ENCODE peak calls at places on chromosomes 1 and 21, in five cellular contexts. O, N, Z, W and B are unnamed samples.

GRCh38 chr1:41811051-41811795 is 107.5 kb downstream of the HIVEP3 start:
- DNase-seq in O (no peak), N (no peak), Z (no peak), W (no peak), B (no peak)

GRCh38 chr1:202282596-202283283 is 59.0 kb downstream of the UBE2T start:
- DNase-seq in O (no peak), N (no peak), Z (no peak), W (no peak), B (no peak)

GRCh38 chr1:31571340-31572295 is 4.7 kb upstream of the TINAGL1 start:
- DNase-seq in O (no peak), N (no peak), Z (peak; percentile 27), W (no peak), B (no peak)

GRCh38 chr1:228034954-228035837 is 28.4 kb downstream of the WNT3A start:
- DNase-seq in O (no peak), N (no peak), Z (no peak), W (no peak), B (no peak)

GRCh38 chr1:118947790-118948189 is 40.4 kb downstream of the TBX15 start:
- DNase-seq in O (no peak), N (no peak), Z (no peak), W (no peak), B (no peak)

GRCh38 chr1:43979528-43980254 is 681 bp downstream of the B4GALT2 start:
- DNase-seq in O (peak; percentile 85), N (no peak), Z (no peak), W (peak; percentile 60), B (no peak)

GRCh38 chr1:15311886-15312285 is 64.9 kb downstream of the FHAD1 start:
- DNase-seq in O (no peak), N (no peak), Z (no peak), W (no peak), B (no peak)

GRCh38 chr1:18093193-18093592 is 14.4 kb upstream of the IGSF21 start:
- DNase-seq in O (no peak), N (no peak), Z (no peak), W (no peak), B (no peak)

GRCh38 chr1:209307836-209308235 is 275.7 kb upstream of the CAMK1G start:
- DNase-seq in O (no peak), N (no peak), Z (no peak), W (no peak), B (no peak)

GRCh38 chr1:239647045-239647444 is 260.7 kb downstream of the CHRM3 start:
- DNase-seq in O (no peak), N (no peak), Z (no peak), W (no peak), B (no peak)

GRCh38 chr1:82391712-82392111 is 591.0 kb downstream of the ADGRL2 start:
- DNase-seq in O (no peak), N (no peak), Z (no peak), W (no peak), B (no peak)

GRCh38 chr1:24424207-24424606 is 8.6 kb downstream of the NIPAL3 start:
- DNase-seq in O (no peak), N (no peak), Z (no peak), W (no peak), B (no peak)

GRCh38 chr1:41773144-41773571 is 145.6 kb downstream of the HIVEP3 start:
- DNase-seq in O (peak; percentile 70), N (no peak), Z (no peak), W (no peak), B (no peak)

GRCh38 chr1:53771648-53772047 is 32.7 kb upstream of the GLIS1 start:
- DNase-seq in O (no peak), N (no peak), Z (no peak), W (no peak), B (peak; percentile 15)

GRCh38 chr1:28074892-28075511 is 13.4 kb downstream of the EYA3 start:
- DNase-seq in O (no peak), N (no peak), Z (no peak), W (no peak), B (no peak)

GRCh38 chr1:100959502-100960060 is 63.7 kb downstream of the SLC30A7 start:
- DNase-seq in O (no peak), N (no peak), Z (no peak), W (no peak), B (no peak)

GRCh38 chr1:232538224-232538942 is 91.5 kb downstream of the SIPA1L2 start:
- DNase-seq in O (no peak), N (no peak), Z (no peak), W (no peak), B (no peak)

GRCh38 chr21:20720623-20721022 is 277.6 kb upstream of the NCAM2 start:
- DNase-seq in O (no peak), N (no peak), Z (no peak), W (no peak), B (no peak)

GRCh38 chr1:33758698-33759097 is 105.2 kb upstream of the HMGB4 start:
- DNase-seq in O (no peak), N (no peak), Z (no peak), W (no peak), B (no peak)

GRCh38 chr1:207031016-207031415 is 1.5 kb downstream of the C1orf116 start:
- DNase-seq in O (no peak), N (no peak), Z (no peak), W (no peak), B (no peak)

GRCh38 chr1:161958425-161958824 is 65.2 kb downstream of the OLFML2B start:
- DNase-seq in O (no peak), N (no peak), Z (no peak), W (no peak), B (no peak)

GRCh38 chr21:39097981-39098380 is 85.3 kb downstream of the PSMG1 start:
- DNase-seq in O (no peak), N (no peak), Z (no peak), W (no peak), B (no peak)
- H3K4me1 ChIP-seq in O (no peaks in the 10 kb centered on the region), N (no peaks in the 10 kb centered on the region), Z (no peaks in the 10 kb centered on the region), W (no peaks in the 10 kb centered on the region), B (no peaks in the 10 kb centered on the region)

GRCh38 chr1:11735854-11736745 is at the start of gene AGTRAP:
- DNase-seq in O (peak; percentile 94), N (peak; percentile 87), Z (peak; percentile 93), W (peak; percentile 97), B (no peak)
- H3K4me1 ChIP-seq in O (peaks cover 12% of the 10 kb centered on the region), N (peaks cover 38% of the 10 kb centered on the region), Z (peaks cover 17% of the 10 kb centered on the region), W (no peaks in the 10 kb centered on the region), B (peaks cover 12% of the 10 kb centered on the region)

GRCh38 chr1:84847253-84848247 is 45.5 kb downstream of the LPAR3 start:
- DNase-seq in O (peak; percentile 88), N (peak; percentile 14), Z (no peak), W (peak; percentile 55), B (peak; percentile 87)

GRCh38 chr1:84842748-84843231 is 50.2 kb downstream of the LPAR3 start:
- DNase-seq in O (no peak), N (no peak), Z (no peak), W (no peak), B (no peak)

GRCh38 chr1:84844094-84844493 is 48.9 kb downstream of the LPAR3 start:
- DNase-seq in O (no peak), N (no peak), Z (no peak), W (no peak), B (no peak)

GRCh38 chr1:84841971-84842370 is 51.0 kb downstream of the LPAR3 start:
- DNase-seq in O (no peak), N (no peak), Z (no peak), W (no peak), B (no peak)

GRCh38 chr1:84845357-84845756 is 47.6 kb downstream of the LPAR3 start:
- DNase-seq in O (no peak), N (no peak), Z (no peak), W (no peak), B (no peak)
- H3K4me1 ChIP-seq in O (peaks cover 14% of the 10 kb centered on the region), N (no peaks in the 10 kb centered on the region), Z (no peaks in the 10 kb centered on the region), W (no peaks in the 10 kb centered on the region), B (peaks cover 14% of the 10 kb centered on the region)

GRCh38 chr1:224525411-224526040 is 90.6 kb upstream of the CNIH3 start:
- DNase-seq in O (no peak), N (no peak), Z (no peak), W (no peak), B (no peak)
- H3K4me1 ChIP-seq in O (peaks cover 4% of the 10 kb centered on the region), N (no peaks in the 10 kb centered on the region), Z (no peaks in the 10 kb centered on the region), W (no peaks in the 10 kb centered on the region), B (peaks cover 8% of the 10 kb centered on the region)

GRCh38 chr1:9418851-9419250 is 120.4 kb upstream of the SLC25A33 start:
- DNase-seq in O (no peak), N (no peak), Z (no peak), W (no peak), B (no peak)
- H3K4me1 ChIP-seq in O (peaks cover 5% of the 10 kb centered on the region), N (peaks cover 27% of the 10 kb centered on the region), Z (peaks cover 98% of the 10 kb centered on the region), W (no peaks in the 10 kb centered on the region), B (peaks cover 11% of the 10 kb centered on the region)

GRCh38 chr1:214420833-214421232 is 130.6 kb downstream of the PTPN14 start:
- DNase-seq in O (no peak), N (no peak), Z (no peak), W (no peak), B (no peak)
- H3K4me1 ChIP-seq in O (peaks cover 3% of the 10 kb centered on the region), N (no peaks in the 10 kb centered on the region), Z (no peaks in the 10 kb centered on the region), W (no peaks in the 10 kb centered on the region), B (peaks cover 64% of the 10 kb centered on the region)

DNA sequence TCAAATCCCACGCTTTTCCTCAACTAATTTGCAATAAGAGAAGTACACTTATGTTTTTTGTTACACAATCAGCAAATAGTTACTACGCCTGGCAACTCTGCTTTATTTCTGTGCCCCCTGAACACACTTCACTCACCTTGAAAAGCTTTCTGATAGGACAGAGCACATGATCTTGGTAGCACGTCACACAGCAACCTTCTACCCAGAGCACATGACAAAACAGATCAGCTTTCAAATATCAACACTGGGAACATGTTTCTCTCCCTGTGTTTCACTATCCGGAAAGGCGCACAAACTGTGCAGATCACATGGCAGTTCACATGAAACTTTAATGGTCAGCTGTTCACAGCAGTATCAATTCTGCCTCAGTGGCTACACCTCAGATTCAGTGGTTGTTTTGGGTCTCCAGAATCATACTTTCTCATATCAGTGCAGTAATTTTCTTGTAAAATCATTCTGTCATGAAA is 2.2 kb downstream of the SLC19A2 start:
- DNase-seq in O (peak; percentile 56), N (no peak), Z (no peak), W (no peak), B (no peak)
- H3K4me1 ChIP-seq in O (peaks cover 26% of the 10 kb centered on the region), N (peaks cover 9% of the 10 kb centered on the region), Z (peaks cover 10% of the 10 kb centered on the region), W (no peaks in the 10 kb centered on the region), B (peaks cover 27% of the 10 kb centered on the region)

DNA sequence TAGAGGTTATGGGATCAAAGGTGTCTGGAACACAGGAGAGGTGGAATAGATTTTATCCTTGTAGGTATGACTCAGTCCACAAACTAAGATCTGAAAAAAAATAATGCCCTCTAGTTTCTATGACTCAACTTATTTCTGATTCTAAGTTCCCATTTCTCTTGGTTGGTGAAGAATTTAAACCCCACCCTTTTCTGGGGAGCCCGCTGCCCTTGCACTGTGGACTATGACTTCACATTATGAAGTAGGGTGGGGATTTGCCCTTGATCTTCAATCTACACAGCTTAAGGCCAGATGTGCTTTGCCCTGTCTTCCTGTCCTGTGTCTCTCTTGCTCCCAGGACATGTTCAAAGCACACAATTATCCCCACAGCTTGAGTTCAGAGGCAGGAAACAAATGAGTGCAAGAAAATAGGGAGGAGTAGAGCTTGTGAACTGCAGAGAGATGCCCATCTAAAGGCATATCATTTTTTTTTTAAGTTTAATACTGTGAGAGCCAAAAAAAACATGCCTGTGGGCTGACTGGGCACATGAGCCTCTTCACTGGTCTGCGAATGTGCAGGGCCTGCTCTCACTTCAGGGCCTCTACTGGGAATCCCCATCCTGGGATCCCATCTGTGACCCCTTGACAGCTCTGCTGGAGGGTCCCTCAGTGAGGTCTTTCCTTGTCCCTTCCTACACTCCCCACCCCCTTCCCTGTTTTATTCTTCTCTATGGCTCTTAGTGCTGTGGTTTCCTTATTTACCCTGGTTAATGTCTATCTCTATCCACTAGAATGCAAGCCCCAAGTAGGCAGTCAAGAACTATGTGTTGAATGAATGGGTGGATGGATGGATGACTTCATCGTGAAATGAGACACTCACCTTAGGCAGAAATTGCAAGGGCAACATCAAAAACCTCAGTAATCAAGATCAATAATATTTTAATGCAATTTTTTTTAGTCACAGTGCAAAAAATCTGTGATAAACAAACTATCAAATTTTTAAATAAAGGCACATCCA is 61.5 kb downstream of the CD58 start:
- DNase-seq in O (no peak), N (no peak), Z (no peak), W (no peak), B (peak; percentile 53)
- H3K4me1 ChIP-seq in O (no peaks in the 10 kb centered on the region), N (peaks cover 47% of the 10 kb centered on the region), Z (no peaks in the 10 kb centered on the region), W (no peaks in the 10 kb centered on the region), B (no peaks in the 10 kb centered on the region)